ENCODE peak calls at places on chromosome 11, in five cellular contexts. One of them, this sample, is unnamed.

GRCh38 chr11:105935791-105936190 is 86.2 kb downstream of the MSANTD4 start:
- DNase-seq in upper lobe of right lung: no peak
- DNase-seq in progenitor cell of endocrine pancreas: no peak
- DNase-seq in brain microvascular endothelial cell: no peak
- DNase-seq in PC-3: peak; percentile 88
- DNase-seq in this sample: no peak

GRCh38 chr11:40215605-40216004 is 1243.8 kb downstream of the LRRC4C start:
- DNase-seq in upper lobe of right lung: no peak
- DNase-seq in progenitor cell of endocrine pancreas: no peak
- DNase-seq in brain microvascular endothelial cell: no peak
- DNase-seq in PC-3: no peak
- DNase-seq in this sample: no peak

GRCh38 chr11:77267910-77268309 is 33.6 kb downstream of the GDPD4 start:
- DNase-seq in upper lobe of right lung: no peak
- DNase-seq in progenitor cell of endocrine pancreas: no peak
- DNase-seq in brain microvascular endothelial cell: peak; percentile 27
- DNase-seq in PC-3: no peak
- DNase-seq in this sample: no peak

GRCh38 chr11:35305670-35306382 is 113.5 kb downstream of the SLC1A2 start:
- DNase-seq in upper lobe of right lung: no peak
- DNase-seq in progenitor cell of endocrine pancreas: no peak
- DNase-seq in brain microvascular endothelial cell: peak; percentile 38
- DNase-seq in PC-3: peak; percentile 55
- DNase-seq in this sample: peak; percentile 41

GRCh38 chr11:23206736-23207336 is 346.6 kb upstream of the CCDC179 start:
- DNase-seq in upper lobe of right lung: no peak
- DNase-seq in progenitor cell of endocrine pancreas: no peak
- DNase-seq in brain microvascular endothelial cell: peak; percentile 1
- DNase-seq in PC-3: peak; percentile 71
- DNase-seq in this sample: no peak

GRCh38 chr11:100927579-100927978 is 202.0 kb downstream of the PGR start:
- DNase-seq in upper lobe of right lung: no peak
- DNase-seq in progenitor cell of endocrine pancreas: no peak
- DNase-seq in brain microvascular endothelial cell: no peak
- DNase-seq in PC-3: no peak
- DNase-seq in this sample: no peak

GRCh38 chr11:8649361-8649760 is 33.1 kb downstream of the TRIM66 start:
- DNase-seq in upper lobe of right lung: no peak
- DNase-seq in progenitor cell of endocrine pancreas: no peak
- DNase-seq in brain microvascular endothelial cell: peak; percentile 43
- DNase-seq in PC-3: peak; percentile 45
- DNase-seq in this sample: no peak

GRCh38 chr11:47336595-47336994 is 15.9 kb downstream of the MYBPC3 start:
- DNase-seq in upper lobe of right lung: no peak
- DNase-seq in progenitor cell of endocrine pancreas: no peak
- DNase-seq in brain microvascular endothelial cell: no peak
- DNase-seq in PC-3: no peak
- DNase-seq in this sample: no peak

GRCh38 chr11:46290598-46291309 is 13.3 kb downstream of the CREB3L1 start:
- DNase-seq in upper lobe of right lung: peak; percentile 88
- DNase-seq in progenitor cell of endocrine pancreas: no peak
- DNase-seq in brain microvascular endothelial cell: peak; percentile 94
- DNase-seq in PC-3: peak; percentile 33
- DNase-seq in this sample: peak; percentile 85

GRCh38 chr11:11313902-11314692 is 39.0 kb downstream of the CSNK2A3 start:
- DNase-seq in upper lobe of right lung: no peak
- DNase-seq in progenitor cell of endocrine pancreas: no peak
- DNase-seq in brain microvascular endothelial cell: no peak
- DNase-seq in PC-3: no peak
- DNase-seq in this sample: no peak

GRCh38 chr11:93512965-93513667 is 30.1 kb downstream of the SMCO4 start:
- DNase-seq in upper lobe of right lung: no peak
- DNase-seq in progenitor cell of endocrine pancreas: no peak
- DNase-seq in brain microvascular endothelial cell: no peak
- DNase-seq in PC-3: no peak
- DNase-seq in this sample: no peak

GRCh38 chr11:48006301-48006992 is 26.1 kb downstream of the PTPRJ start:
- DNase-seq in upper lobe of right lung: no peak
- DNase-seq in progenitor cell of endocrine pancreas: no peak
- DNase-seq in brain microvascular endothelial cell: peak; percentile 51
- DNase-seq in PC-3: peak; percentile 74
- DNase-seq in this sample: no peak

GRCh38 chr11:102279641-102280170 is 37.6 kb upstream of the BIRC3 start:
- DNase-seq in upper lobe of right lung: no peak
- DNase-seq in progenitor cell of endocrine pancreas: no peak
- DNase-seq in brain microvascular endothelial cell: peak; percentile 7
- DNase-seq in PC-3: peak; percentile 63
- DNase-seq in this sample: no peak

GRCh38 chr11:120674537-120674936 is 163.0 kb downstream of the GRIK4 start:
- DNase-seq in upper lobe of right lung: no peak
- DNase-seq in progenitor cell of endocrine pancreas: no peak
- DNase-seq in brain microvascular endothelial cell: no peak
- DNase-seq in PC-3: no peak
- DNase-seq in this sample: no peak

GRCh38 chr11:122095950-122096942 is 19.8 kb downstream of the BLID start:
- DNase-seq in upper lobe of right lung: no peak
- DNase-seq in progenitor cell of endocrine pancreas: no peak
- DNase-seq in brain microvascular endothelial cell: no peak
- DNase-seq in PC-3: peak; percentile 51
- DNase-seq in this sample: no peak

GRCh38 chr11:93123351-93123898 is 74.4 kb downstream of the SLC36A4 start:
- DNase-seq in upper lobe of right lung: no peak
- DNase-seq in progenitor cell of endocrine pancreas: no peak
- DNase-seq in brain microvascular endothelial cell: no peak
- DNase-seq in PC-3: no peak
- DNase-seq in this sample: no peak

GRCh38 chr11:67304511-67305113 is 1.3 kb downstream of the SSH3 start:
- DNase-seq in upper lobe of right lung: peak; percentile 56
- DNase-seq in progenitor cell of endocrine pancreas: no peak
- DNase-seq in brain microvascular endothelial cell: no peak
- DNase-seq in PC-3: no peak
- DNase-seq in this sample: no peak

GRCh38 chr11:133718238-133718637 is 127.1 kb downstream of the SPATA19 start:
- DNase-seq in upper lobe of right lung: no peak
- DNase-seq in progenitor cell of endocrine pancreas: no peak
- DNase-seq in brain microvascular endothelial cell: no peak
- DNase-seq in PC-3: no peak
- DNase-seq in this sample: no peak

GRCh38 chr11:123493393-123494063 is 63.5 kb downstream of the GRAMD1B start:
- DNase-seq in upper lobe of right lung: no peak
- DNase-seq in progenitor cell of endocrine pancreas: no peak
- DNase-seq in brain microvascular endothelial cell: no peak
- DNase-seq in PC-3: peak; percentile 66
- DNase-seq in this sample: no peak

GRCh38 chr11:120658071-120658423 is 146.5 kb downstream of the GRIK4 start:
- DNase-seq in upper lobe of right lung: no peak
- DNase-seq in progenitor cell of endocrine pancreas: no peak
- DNase-seq in brain microvascular endothelial cell: no peak
- DNase-seq in PC-3: no peak
- DNase-seq in this sample: no peak

GRCh38 chr11:69285091-69285490 is 8.9 kb upstream of the MYEOV start:
- DNase-seq in upper lobe of right lung: no peak
- DNase-seq in progenitor cell of endocrine pancreas: no peak
- DNase-seq in brain microvascular endothelial cell: no peak
- DNase-seq in PC-3: no peak
- DNase-seq in this sample: no peak

GRCh38 chr11:30789270-30789669 is 203.1 kb upstream of the MPPED2 start:
- DNase-seq in upper lobe of right lung: no peak
- DNase-seq in progenitor cell of endocrine pancreas: no peak
- DNase-seq in brain microvascular endothelial cell: no peak
- DNase-seq in PC-3: no peak
- DNase-seq in this sample: no peak

GRCh38 chr11:2837096-2837601 is 48.4 kb downstream of the CDKN1C start:
- DNase-seq in upper lobe of right lung: peak; percentile 82
- DNase-seq in progenitor cell of endocrine pancreas: peak; percentile 64
- DNase-seq in brain microvascular endothelial cell: peak; percentile 3
- DNase-seq in PC-3: peak; percentile 9
- DNase-seq in this sample: peak; percentile 94

GRCh38 chr11:77468527-77468926 is 5.4 kb downstream of the PAK1 start:
- DNase-seq in upper lobe of right lung: no peak
- DNase-seq in progenitor cell of endocrine pancreas: no peak
- DNase-seq in brain microvascular endothelial cell: no peak
- DNase-seq in PC-3: no peak
- DNase-seq in this sample: no peak

GRCh38 chr11:42647993-42648392 is 663.8 kb upstream of the API5 start:
- DNase-seq in upper lobe of right lung: no peak
- DNase-seq in progenitor cell of endocrine pancreas: no peak
- DNase-seq in brain microvascular endothelial cell: no peak
- DNase-seq in PC-3: no peak
- DNase-seq in this sample: no peak

GRCh38 chr11:46537851-46538295 is 56.0 kb downstream of the AMBRA1 start:
- DNase-seq in upper lobe of right lung: no peak
- DNase-seq in progenitor cell of endocrine pancreas: peak; percentile 45
- DNase-seq in brain microvascular endothelial cell: peak; percentile 59
- DNase-seq in PC-3: peak; percentile 80
- DNase-seq in this sample: peak; percentile 67

GRCh38 chr11:111938687-111939160 is 1.6 kb downstream of the DIXDC1 start:
- DNase-seq in upper lobe of right lung: no peak
- DNase-seq in progenitor cell of endocrine pancreas: no peak
- DNase-seq in brain microvascular endothelial cell: peak; percentile 49
- DNase-seq in PC-3: peak; percentile 32
- DNase-seq in this sample: peak; percentile 14

GRCh38 chr11:35316161-35316560 is 103.2 kb downstream of the SLC1A2 start:
- DNase-seq in upper lobe of right lung: no peak
- DNase-seq in progenitor cell of endocrine pancreas: no peak
- DNase-seq in brain microvascular endothelial cell: no peak
- DNase-seq in PC-3: no peak
- DNase-seq in this sample: no peak

GRCh38 chr11:65781152-65781961 is 581 bp upstream of the AP5B1 start:
- DNase-seq in upper lobe of right lung: peak; percentile 80
- DNase-seq in progenitor cell of endocrine pancreas: peak; percentile 49
- DNase-seq in brain microvascular endothelial cell: no peak
- DNase-seq in PC-3: peak; percentile 39
- DNase-seq in this sample: peak; percentile 45

GRCh38 chr11:12363373-12363772 is 14.0 kb upstream of the PARVA start:
- DNase-seq in upper lobe of right lung: no peak
- DNase-seq in progenitor cell of endocrine pancreas: no peak
- DNase-seq in brain microvascular endothelial cell: no peak
- DNase-seq in PC-3: no peak
- DNase-seq in this sample: no peak

GRCh38 chr11:11973361-11973800 is 35.0 kb downstream of the DKK3 start:
- DNase-seq in upper lobe of right lung: peak; percentile 62
- DNase-seq in progenitor cell of endocrine pancreas: no peak
- DNase-seq in brain microvascular endothelial cell: no peak
- DNase-seq in PC-3: no peak
- DNase-seq in this sample: no peak

GRCh38 chr11:66846671-66847091 is 3.4 kb downstream of the RCE1 start:
- DNase-seq in upper lobe of right lung: no peak
- DNase-seq in progenitor cell of endocrine pancreas: no peak
- DNase-seq in brain microvascular endothelial cell: no peak
- DNase-seq in PC-3: peak; percentile 61
- DNase-seq in this sample: no peak

DNA sequence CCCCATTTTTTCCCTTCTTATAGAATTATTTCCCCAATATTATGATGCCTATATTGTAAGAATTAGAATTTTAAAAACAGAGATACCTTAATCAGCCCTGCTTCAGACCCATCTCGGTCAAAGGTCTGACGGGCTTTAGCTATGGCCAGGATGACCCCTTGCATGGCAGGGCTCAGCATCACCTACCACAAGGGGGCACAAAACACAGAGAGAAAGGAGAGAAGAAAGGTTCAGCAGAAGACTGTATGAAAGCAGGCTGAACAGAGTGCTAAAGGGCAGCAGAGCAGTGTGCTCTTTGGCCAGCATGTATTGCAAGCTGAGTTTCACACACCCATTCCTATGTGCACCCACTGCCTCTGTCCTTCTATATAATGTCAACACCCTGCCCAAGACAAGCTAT is 26.8 kb downstream of the CLDN25 start:
- DNase-seq in upper lobe of right lung: no peak
- DNase-seq in progenitor cell of endocrine pancreas: no peak
- DNase-seq in brain microvascular endothelial cell: peak; percentile 22
- DNase-seq in PC-3: peak; percentile 59
- DNase-seq in this sample: peak; percentile 30
- TF ChIP-seq CTCF in upper lobe of right lung: peak; percentile 27
- TF ChIP-seq CTCF in progenitor cell of endocrine pancreas: peak; percentile 60
- TF ChIP-seq CTCF in brain microvascular endothelial cell: peak; percentile 75
- TF ChIP-seq CTCF in PC-3: peak; percentile 77
- TF ChIP-seq CTCF in this sample: peak; percentile 38

DNA sequence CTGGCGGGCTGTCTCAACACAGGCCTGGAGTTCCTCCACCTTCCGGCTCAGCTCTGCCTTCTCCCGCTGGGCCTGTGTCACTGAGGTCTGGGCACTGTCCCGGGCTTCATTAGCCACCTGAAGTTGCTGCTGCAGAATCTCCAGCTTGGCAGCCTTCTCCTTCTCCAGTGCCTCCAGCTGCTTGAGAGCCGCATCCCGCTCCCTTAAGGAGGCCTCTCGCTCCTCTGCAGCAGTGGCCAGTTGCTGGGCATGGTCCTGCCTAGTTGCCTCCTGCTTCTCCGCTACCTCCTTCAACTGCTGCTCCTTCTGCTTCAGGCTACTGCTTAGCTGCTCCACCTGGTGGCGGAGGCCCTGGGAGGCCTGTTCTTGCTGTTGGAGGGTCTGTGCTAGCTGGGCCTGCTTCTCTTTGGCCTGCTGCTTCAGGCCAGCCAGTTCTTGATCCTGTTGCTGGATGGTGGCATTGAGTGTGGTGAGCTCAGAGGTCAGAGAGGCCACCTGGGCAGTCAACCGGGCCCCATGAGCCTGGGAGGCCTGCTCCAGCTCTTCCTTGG is 16.9 kb downstream of the IL18BP start:
- DNase-seq in upper lobe of right lung: peak; percentile 53
- DNase-seq in progenitor cell of endocrine pancreas: no peak
- DNase-seq in brain microvascular endothelial cell: peak; percentile 28
- DNase-seq in PC-3: peak; percentile 42
- DNase-seq in this sample: peak; percentile 60
- TF ChIP-seq CTCF in upper lobe of right lung: peak; percentile 13
- TF ChIP-seq CTCF in progenitor cell of endocrine pancreas: peak; percentile 47
- TF ChIP-seq CTCF in brain microvascular endothelial cell: peak; percentile 74
- TF ChIP-seq CTCF in PC-3: peak; percentile 65
- TF ChIP-seq CTCF in this sample: peak; percentile 33

GRCh38 chr11:57546869-57547518 is 9.6 kb downstream of the SMTNL1 start:
- DNase-seq in upper lobe of right lung: peak; percentile 20
- DNase-seq in progenitor cell of endocrine pancreas: no peak
- DNase-seq in brain microvascular endothelial cell: peak; percentile 46
- DNase-seq in PC-3: peak; percentile 62
- DNase-seq in this sample: peak; percentile 12
- TF ChIP-seq CTCF in upper lobe of right lung: no peak
- TF ChIP-seq CTCF in progenitor cell of endocrine pancreas: no peak
- TF ChIP-seq CTCF in brain microvascular endothelial cell: peak; percentile 39
- TF ChIP-seq CTCF in PC-3: peak; percentile 39
- TF ChIP-seq CTCF in this sample: no peak

GRCh38 chr11:365831-366230 is 3.5 kb upstream of the B4GALNT4 start:
- DNase-seq in upper lobe of right lung: peak; percentile 27
- DNase-seq in progenitor cell of endocrine pancreas: no peak
- DNase-seq in brain microvascular endothelial cell: no peak
- DNase-seq in PC-3: no peak
- DNase-seq in this sample: no peak

GRCh38 chr11:364991-365390 is 4.3 kb upstream of the B4GALNT4 start:
- DNase-seq in upper lobe of right lung: peak; percentile 56
- DNase-seq in progenitor cell of endocrine pancreas: no peak
- DNase-seq in brain microvascular endothelial cell: no peak
- DNase-seq in PC-3: no peak
- DNase-seq in this sample: peak; percentile 1

GRCh38 chr11:362642-363442 is 6.5 kb upstream of the B4GALNT4 start:
- DNase-seq in upper lobe of right lung: peak; percentile 53
- DNase-seq in progenitor cell of endocrine pancreas: no peak
- DNase-seq in brain microvascular endothelial cell: no peak
- DNase-seq in PC-3: no peak
- DNase-seq in this sample: no peak

GRCh38 chr11:360326-361280 is 8.7 kb upstream of the B4GALNT4 start:
- DNase-seq in upper lobe of right lung: no peak
- DNase-seq in progenitor cell of endocrine pancreas: no peak
- DNase-seq in brain microvascular endothelial cell: no peak
- DNase-seq in PC-3: no peak
- DNase-seq in this sample: no peak

GRCh38 chr11:363948-364761 is 5.1 kb upstream of the B4GALNT4 start:
- DNase-seq in upper lobe of right lung: peak; percentile 83
- DNase-seq in progenitor cell of endocrine pancreas: peak; percentile 57
- DNase-seq in brain microvascular endothelial cell: no peak
- DNase-seq in PC-3: peak; percentile 85
- DNase-seq in this sample: peak; percentile 10
- TF ChIP-seq CTCF in upper lobe of right lung: peak; percentile 46
- TF ChIP-seq CTCF in progenitor cell of endocrine pancreas: peak; percentile 59
- TF ChIP-seq CTCF in brain microvascular endothelial cell: peak; percentile 35
- TF ChIP-seq CTCF in PC-3: peak; percentile 75
- TF ChIP-seq CTCF in this sample: no peak

This sample was measured in nephron progenitor cell.